ENCODE peak calls at places on chromosomes 1 and 21, in four cellular contexts. E, T, W and Z are unnamed samples. For H3K36me3, the result is how much of the 10 kb centered on the place peaks cover.

GRCh38 chr1:6897138-6897537 is 111.9 kb downstream of the CAMTA1 start:
- DNase-seq in E (no peak), T (no peak), W (no peak), Z (no peak)

GRCh38 chr1:913491-914252 is 10.1 kb upstream of the SAMD11 start:
- DNase-seq in E (peak), T (no peak), W (no peak), Z (no peak)

GRCh38 chr1:160047116-160047991 is 15.6 kb upstream of the PIGM start:
- DNase-seq in E (no peak), T (no peak), W (no peak), Z (no peak)

GRCh38 chr1:32636793-32637561 is 13.4 kb downstream of the ZBTB8OS start:
- DNase-seq in E (no peak), T (no peak), W (no peak), Z (peak)

GRCh38 chr1:150902346-150902745 is 15.4 kb downstream of the CTXND2 start:
- DNase-seq in E (no peak), T (no peak), W (no peak), Z (no peak)

GRCh38 chr1:45037456-45037855 is 25.4 kb downstream of the UROD start:
- DNase-seq in E (no peak), T (no peak), W (no peak), Z (peak)

GRCh38 chr1:11286735-11287410 is 13.9 kb downstream of the UBIAD1 start:
- DNase-seq in E (no peak), T (no peak), W (no peak), Z (no peak)

GRCh38 chr1:225508538-225509375 is 80.9 kb upstream of the LBR start:
- DNase-seq in E (no peak), T (no peak), W (no peak), Z (peak)

GRCh38 chr21:39125752-39126485 is 57.3 kb downstream of the PSMG1 start:
- DNase-seq in E (no peak), T (peak), W (no peak), Z (peak)

GRCh38 chr1:160550572-160551034 is 27.5 kb upstream of the SLAMF6 start:
- DNase-seq in E (no peak), T (no peak), W (peak), Z (no peak)

GRCh38 chr21:36208326-36209013 is 51.8 kb downstream of the DOP1B start:
- DNase-seq in E (peak), T (no peak), W (no peak), Z (no peak)

GRCh38 chr1:165169028-165169427 is 187.5 kb downstream of the LMX1A start:
- DNase-seq in E (no peak), T (no peak), W (no peak), Z (peak)

GRCh38 chr1:40694353-40694874 is 2.9 kb downstream of the NFYC start:
- DNase-seq in E (no peak), T (no peak), W (no peak), Z (no peak)

GRCh38 chr1:43241352-43241953 is 28.3 kb upstream of the TMEM125 start:
- DNase-seq in E (no peak), T (no peak), W (no peak), Z (peak)

GRCh38 chr1:228292609-228292911 is 84.7 kb downstream of the OBSCN start:
- DNase-seq in E (peak), T (no peak), W (no peak), Z (no peak)

GRCh38 chr1:29789910-29790247 is 553.6 kb downstream of the PTPRU start:
- DNase-seq in E (no peak), T (peak), W (no peak), Z (no peak)

GRCh38 chr1:244836135-244836521 is 670 bp downstream of the COX20 start:
- DNase-seq in E (no peak), T (peak), W (no peak), Z (no peak)

GRCh38 chr1:23562138-23562819 is 3.0 kb upstream of the ID3 start:
- DNase-seq in E (peak), T (peak), W (no peak), Z (peak)

GRCh38 chr1:101081496-101082282 is 56.1 kb upstream of the DPH5 start:
- DNase-seq in E (no peak), T (no peak), W (peak), Z (no peak)

GRCh38 chr1:54976747-54977146 is 3.7 kb upstream of the TMEM61 start:
- DNase-seq in E (no peak), T (no peak), W (no peak), Z (no peak)

GRCh38 chr1:2451744-2452582 is 24.1 kb upstream of the PLCH2 start:
- DNase-seq in E (no peak), T (no peak), W (no peak), Z (peak)

GRCh38 chr1:107724648-107725047 is 240.3 kb downstream of the VAV3 start:
- DNase-seq in E (no peak), T (no peak), W (no peak), Z (peak)

GRCh38 chr1:21773585-21773984 is 9.4 kb downstream of the USP48 start:
- DNase-seq in E (peak), T (no peak), W (no peak), Z (no peak)

GRCh38 chr1:245396615-245397014 is 241.8 kb downstream of the KIF26B start:
- DNase-seq in E (no peak), T (no peak), W (no peak), Z (peak)

GRCh38 chr1:75134939-75135828 is 996 bp downstream of the LHX8 start:
- DNase-seq in E (no peak), T (no peak), W (no peak), Z (no peak)

GRCh38 chr1:43452789-43453441 is 816 bp downstream of the HYI start:
- DNase-seq in E (no peak), T (peak), W (no peak), Z (peak)

GRCh38 chr1:218705911-218706893 is 361.1 kb downstream of the TGFB2 start:
- DNase-seq in E (no peak), T (no peak), W (no peak), Z (peak)

GRCh38 chr1:39378377-39378776 is 113.1 kb upstream of the BMP8A start:
- DNase-seq in E (no peak), T (peak), W (no peak), Z (peak)

GRCh38 chr1:231419738-231420298 is 2.3 kb downstream of the EGLN1 start:
- DNase-seq in E (no peak), T (no peak), W (no peak), Z (no peak)

GRCh38 chr1:54318415-54318814 is 87.8 kb downstream of the SSBP3 start:
- DNase-seq in E (no peak), T (no peak), W (no peak), Z (no peak)

GRCh38 chr1:247322849-247323586 is 8.6 kb downstream of the ZNF496 start:
- DNase-seq in E (no peak), T (no peak), W (no peak), Z (no peak)

GRCh38 chr1:84174051-84174556 is 30.0 kb downstream of the PRKACB start:
- DNase-seq in E (no peak), T (no peak), W (no peak), Z (peak)

GRCh38 chr1:221458430-221459156 is 283.3 kb downstream of the DUSP10 start:
- DNase-seq in E (no peak), T (no peak), W (no peak), Z (peak)

GRCh38 chr1:180899262-180899661 is 13.4 kb upstream of the KIAA1614 start:
- DNase-seq in E (no peak), T (no peak), W (no peak), Z (no peak)

GRCh38 chr1:39673215-39673614 is 1.3 kb upstream of the NT5C1A start:
- DNase-seq in E (no peak), T (no peak), W (no peak), Z (no peak)

GRCh38 chr1:65339866-65340483 is 30.6 kb downstream of the DNAJC6 start:
- DNase-seq in E (no peak), T (no peak), W (no peak), Z (peak)

GRCh38 chr1:245549981-245550701 is 395.4 kb downstream of the KIF26B start:
- DNase-seq in E (no peak), T (no peak), W (no peak), Z (no peak)

DNA sequence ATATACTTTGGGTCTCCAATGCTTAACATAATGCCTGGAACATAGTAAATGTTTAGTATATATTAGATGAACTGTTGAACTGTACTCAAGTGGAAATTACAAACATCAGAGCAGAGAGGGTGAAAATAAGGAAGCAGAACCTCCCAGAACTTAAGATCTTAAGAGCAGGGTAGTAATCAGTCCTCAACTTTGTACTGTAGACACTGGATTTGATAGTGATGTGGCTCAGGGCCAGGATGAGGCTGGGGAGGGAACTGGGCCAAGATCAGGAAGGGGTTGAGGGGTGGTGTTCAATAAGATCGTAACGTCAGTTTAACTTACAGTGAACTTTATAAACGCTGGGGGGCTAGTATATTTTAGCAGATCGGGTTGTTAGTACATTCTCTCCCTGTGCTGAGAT is 15.4 kb downstream of the MPZL1 start:
- DNase-seq in E (no peak), T (peak), W (no peak), Z (no peak)
- H3K36me3 ChIP-seq in E (under half), T (under half), W (under half), Z (under half)

GRCh38 chr1:67281246-67281645 is 26.4 kb upstream of the IL12RB2 start:
- DNase-seq in E (no peak), T (no peak), W (no peak), Z (no peak)
- H3K4me3 ChIP-seq in E (no peak), T (no peak), W (no peak), Z (no peak)

DNA sequence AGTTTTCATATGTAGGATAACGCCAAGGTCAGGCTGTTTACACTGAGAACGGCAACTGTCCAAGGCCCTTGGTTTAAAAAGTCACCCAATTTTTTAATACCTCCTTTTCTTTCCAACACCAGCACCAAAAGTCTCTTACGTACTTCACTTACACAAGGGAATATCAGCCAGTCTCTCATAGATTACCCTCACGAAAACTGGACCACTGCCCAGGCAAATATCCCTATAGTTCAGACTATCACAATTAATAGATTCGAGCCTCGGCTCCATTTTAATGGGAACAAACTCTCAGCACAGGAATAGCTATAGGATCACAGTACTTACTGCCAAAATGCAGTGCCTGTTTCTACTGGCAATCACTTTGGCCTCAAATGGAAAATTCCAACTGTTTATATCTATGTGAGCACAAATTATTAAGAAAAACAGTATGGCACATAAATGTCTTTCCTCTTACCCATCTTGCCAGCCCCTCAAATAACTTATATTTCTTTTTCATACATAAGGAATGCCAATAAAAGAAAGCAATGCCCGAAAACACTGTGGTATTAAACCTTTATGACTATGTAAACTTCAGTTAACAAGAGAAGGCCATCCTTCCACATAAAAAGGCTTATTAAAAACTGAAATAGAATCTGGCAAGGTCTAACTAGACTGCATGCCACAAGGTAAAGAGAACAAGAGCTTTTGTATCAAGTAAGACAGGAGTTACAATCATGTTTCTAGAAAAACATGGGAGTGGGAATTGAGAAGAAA is 97.8 kb downstream of the SLC45A1 start:
- DNase-seq in E (no peak), T (no peak), W (no peak), Z (no peak)
- H3K36me3 ChIP-seq in E (under half), T (under half), W (under half), Z (under half)

GRCh38 chr1:35187816-35188342 is 5.1 kb downstream of the SFPQ start:
- DNase-seq in E (no peak), T (no peak), W (no peak), Z (no peak)
- H3K4me3 ChIP-seq in E (no peak), T (no peak), W (no peak), Z (no peak)